ENCODE peak calls at places on chromosomes 4 and X, in ten cellular contexts. E is omental fat pad, O is neural crest cell, U is cardiac muscle cell, M is right atrium auricular region, N is heart right ventricle, R is astrocyte of the spinal cord, X is colonic mucosa, S is IMR-90, Y is fibroblast of the aortic adventitia. W is an unnamed sample.
A peak's percentile ranks its signal among the peaks of the same experiment; 100 is the strongest.

GRCh38 chrX:9997524-9997923 is 30.4 kb downstream of the CLDN34 start:
- DNase-seq in E (no peak), O (no peak), U (no peak), M (no peak), N (peak; percentile 29), R (no peak), X (no peak), S (no peak), Y (no peak), W (no peak)

GRCh38 chr4:140326395-140326993 is 47.0 kb upstream of the SCOC start:
- DNase-seq in E (no peak), O (no peak), U (peak; percentile 72), M (no peak), N (no peak), R (peak; percentile 63), X (peak; percentile 41), S (peak; percentile 65), Y (peak; percentile 66), W (peak; percentile 33)

GRCh38 chrX:110173192-110174175 is 144.4 kb downstream of the AMMECR1 start:
- DNase-seq in E (no peak), O (no peak), U (peak; percentile 15), M (no peak), N (no peak), R (no peak), X (no peak), S (peak; percentile 23), Y (peak; percentile 21), W (no peak)

GRCh38 chrX:110384490-110384889 is 25.8 kb downstream of the RTL9 start:
- DNase-seq in E (no peak), O (no peak), U (no peak), M (no peak), N (no peak), R (peak; percentile 42), X (no peak), S (peak; percentile 75), Y (no peak), W (peak; percentile 69)

GRCh38 chr4:19748911-19749473 is 502.7 kb upstream of the SLIT2 start:
- DNase-seq in E (no peak), O (no peak), U (peak; percentile 30), M (no peak), N (no peak), R (peak; percentile 62), X (peak; percentile 16), S (peak; percentile 5), Y (peak; percentile 76), W (peak; percentile 43)

GRCh38 chr4:186105721-186106335 is 1.3 kb downstream of the FAM149A start:
- DNase-seq in E (no peak), O (no peak), U (peak; percentile 14), M (no peak), N (no peak), R (no peak), X (peak; percentile 61), S (no peak), Y (peak; percentile 3), W (no peak)

GRCh38 chr4:78250500-78250899 is 193.4 kb downstream of the FRAS1 start:
- DNase-seq in E (no peak), O (no peak), U (no peak), M (no peak), N (no peak), R (no peak), X (no peak), S (no peak), Y (no peak), W (no peak)

GRCh38 chr4:2714071-2714770 is 41.9 kb downstream of the TNIP2 start:
- DNase-seq in E (no peak), O (no peak), U (peak; percentile 86), M (no peak), N (peak; percentile 42), R (peak; percentile 77), X (no peak), S (peak; percentile 71), Y (peak; percentile 76), W (peak; percentile 40)

GRCh38 chr4:38832624-38833528 is 23.7 kb downstream of the TLR6 start:
- DNase-seq in E (no peak), O (no peak), U (no peak), M (no peak), N (no peak), R (no peak), X (no peak), S (no peak), Y (no peak), W (no peak)
- TF ChIP-seq CTCF in E (no peak), O (no peak), U (peak; percentile 26), M (no peak), N (no peak), R (no peak), X (no peak), S (no peak), Y (peak; percentile 11), W (peak; percentile 51)

GRCh38 chr4:17647927-17648326 is 33.5 kb downstream of the MED28 start:
- DNase-seq in E (no peak), O (no peak), U (no peak), M (peak; percentile 30), N (no peak), R (no peak), X (no peak), S (no peak), Y (no peak), W (no peak)
- TF ChIP-seq CTCF in E (no peak), O (no peak), U (no peak), M (no peak), N (no peak), R (peak; percentile 4), X (no peak), S (no peak), Y (no peak), W (peak; percentile 44)

GRCh38 chrX:35382966-35383365 is 415.2 kb upstream of the MAGEB16 start:
- DNase-seq in E (no peak), O (no peak), U (no peak), M (no peak), N (no peak), R (no peak), X (no peak), S (no peak), Y (no peak), W (no peak)

GRCh38 chrX:35380808-35381700 is 417.1 kb upstream of the MAGEB16 start:
- DNase-seq in E (no peak), O (no peak), U (peak; percentile 26), M (no peak), N (no peak), R (peak; percentile 3), X (no peak), S (peak; percentile 20), Y (peak; percentile 1), W (no peak)
- TF ChIP-seq CTCF in E (no peak), O (peak; percentile 69), U (peak; percentile 42), M (peak; percentile 57), N (peak; percentile 45), R (peak; percentile 38), X (peak; percentile 74), S (peak; percentile 35), Y (peak; percentile 30), W (peak; percentile 66)

DNA sequence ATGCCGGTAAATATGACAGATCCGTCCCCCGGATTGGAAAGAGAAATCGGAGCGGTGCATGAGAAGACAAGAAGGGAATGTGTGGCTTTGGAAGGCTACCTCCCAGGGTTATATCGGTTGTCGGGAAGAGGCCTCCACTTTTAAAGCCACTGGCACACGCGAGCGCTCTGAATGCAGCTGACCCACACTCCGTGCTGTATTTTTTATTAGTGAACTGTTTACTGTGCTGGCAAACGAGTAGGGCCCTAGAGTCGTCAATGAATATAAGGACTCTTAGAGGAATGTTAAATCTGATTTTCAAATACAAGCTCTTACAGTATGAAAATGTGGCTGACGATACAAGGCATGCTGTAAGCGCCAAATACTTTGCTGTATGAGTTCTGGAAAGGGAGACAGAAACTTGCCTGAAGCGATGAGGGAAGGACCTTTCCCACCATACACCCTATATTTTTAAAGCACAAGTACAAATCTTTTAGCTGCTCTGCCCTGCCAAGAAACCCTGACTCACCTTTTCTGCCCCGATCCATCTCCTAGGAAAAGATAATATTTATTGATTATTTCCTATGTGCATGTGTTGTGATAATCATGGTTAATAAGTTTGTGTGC is 15.8 kb upstream of the RUFY3 start:
- DNase-seq in E (no peak), O (no peak), U (no peak), M (no peak), N (no peak), R (no peak), X (no peak), S (peak; percentile 54), Y (no peak), W (peak; percentile 85)
- TF ChIP-seq CTCF in E (no peak), O (no peak), U (no peak), M (no peak), N (no peak), R (no peak), X (no peak), S (no peak), Y (no peak), W (no peak)

GRCh38 chr4:142281999-142282398 is 564.1 kb downstream of the INPP4B start:
- DNase-seq in E (no peak), O (no peak), U (no peak), M (no peak), N (no peak), R (no peak), X (no peak), S (no peak), Y (no peak), W (no peak)

GRCh38 chr4:142278663-142279062 is 567.4 kb downstream of the INPP4B start:
- DNase-seq in E (no peak), O (no peak), U (no peak), M (no peak), N (no peak), R (no peak), X (no peak), S (no peak), Y (no peak), W (no peak)

GRCh38 chr4:142285222-142285583 is 560.9 kb downstream of the INPP4B start:
- DNase-seq in E (no peak), O (no peak), U (no peak), M (no peak), N (no peak), R (no peak), X (no peak), S (no peak), Y (no peak), W (no peak)

GRCh38 chr4:142284402-142285221 is 561.5 kb downstream of the INPP4B start:
- DNase-seq in E (no peak), O (no peak), U (no peak), M (no peak), N (no peak), R (no peak), X (no peak), S (no peak), Y (no peak), W (no peak)

GRCh38 chr4:142282870-142283431 is 563.1 kb downstream of the INPP4B start:
- DNase-seq in E (no peak), O (peak; percentile 47), U (peak; percentile 44), M (no peak), N (no peak), R (peak; percentile 14), X (peak; percentile 31), S (no peak), Y (peak; percentile 52), W (no peak)
- TF ChIP-seq CTCF in E (no peak), O (peak; percentile 64), U (peak; percentile 64), M (peak; percentile 68), N (peak; percentile 54), R (peak; percentile 64), X (peak; percentile 51), S (peak; percentile 48), Y (peak; percentile 65), W (peak; percentile 80)

DNA sequence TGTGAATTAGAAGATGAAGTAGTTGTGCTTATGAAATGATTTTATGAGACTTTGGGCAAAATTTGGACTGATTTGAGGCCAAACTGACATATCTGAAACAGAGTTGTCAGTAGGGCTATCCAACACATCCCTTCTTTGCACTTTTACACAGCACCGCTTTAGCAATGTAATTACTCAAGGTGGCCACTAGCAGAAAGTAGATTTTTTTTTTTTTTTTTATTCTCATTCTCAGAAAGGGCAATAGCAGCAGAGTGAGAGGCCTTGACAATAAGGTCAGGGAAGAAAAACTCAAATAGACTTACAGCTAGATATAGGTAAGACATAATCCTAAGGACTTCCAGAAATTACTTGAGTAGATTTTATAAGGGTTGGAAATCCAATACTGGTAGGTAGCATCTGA is 414.3 kb downstream of the NAP1L3 start:
- DNase-seq in E (no peak), O (no peak), U (no peak), M (no peak), N (no peak), R (no peak), X (no peak), S (no peak), Y (no peak), W (no peak)
- TF ChIP-seq CTCF in E (no peak), O (peak; percentile 51), U (no peak), M (peak; percentile 28), N (no peak), R (no peak), X (no peak), S (no peak), Y (peak; percentile 16), W (no peak)